ENCODE peak calls at places on chromosomes 12 and 14, in six cellular contexts. L, A, Y, G, V and J are unnamed samples.
A peak's percentile ranks its signal among the peaks of the same experiment; 100 is the strongest.

GRCh38 chr14:104368751-104369100 is 210.8 kb upstream of the C14orf180 start:
- DNase-seq in L (no peak), V (no peak), G (no peak), Y (no peak), A (no peak), J (no peak)

GRCh38 chr14:71165121-71165574 is 257.9 kb downstream of the PCNX1 start:
- DNase-seq in Y (peak; percentile 82), A (no peak), V (no peak), L (no peak), G (peak; percentile 6), J (no peak)

GRCh38 chr12:3727354-3727753 is 25.6 kb downstream of the CRACR2A start:
- DNase-seq in Y (no peak), A (no peak), G (no peak), L (no peak), V (no peak), J (no peak)

GRCh38 chr12:91732086-91732485 is 413.6 kb downstream of the BTG1 start:
- DNase-seq in A (no peak), L (no peak), Y (no peak), G (peak; percentile 46), V (no peak), J (no peak)

GRCh38 chr12:54294152-54294913 is 6.5 kb downstream of the NFE2 start:
- DNase-seq in Y (peak; percentile 75), A (peak; percentile 38), V (peak; percentile 89), L (no peak), G (no peak), J (peak; percentile 77)

GRCh38 chr12:57085999-57086950 is 2.6 kb upstream of the NAB2 start:
- DNase-seq in L (peak; percentile 65), V (peak; percentile 50), Y (peak; percentile 58), A (peak; percentile 47), G (peak; percentile 83), J (no peak)

GRCh38 chr12:104133861-104134260 is 4.1 kb downstream of the NFYB start:
- DNase-seq in L (no peak), V (no peak), G (peak; percentile 41), A (no peak), Y (no peak), J (no peak)

GRCh38 chr14:90428676-90429075 is 31.8 kb downstream of the CALM1 start:
- DNase-seq in V (no peak), Y (no peak), G (no peak), A (no peak), L (no peak), J (no peak)

GRCh38 chr12:122203301-122203967 is at the start of gene B3GNT4:
- DNase-seq in L (no peak), G (peak; percentile 26), A (no peak), V (no peak), Y (peak; percentile 77), J (peak; percentile 64)

GRCh38 chr12:125983784-125984510 is 918.7 kb downstream of the AACS start:
- DNase-seq in V (no peak), L (peak; percentile 21), A (no peak), Y (no peak), G (no peak), J (peak; percentile 55)

GRCh38 chr14:90560529-90560928 is 163.7 kb downstream of the CALM1 start:
- DNase-seq in L (no peak), Y (no peak), V (no peak), G (no peak), A (no peak), J (no peak)

GRCh38 chr12:121465921-121466799 is 66.2 kb downstream of the RNF34 start:
- DNase-seq in Y (peak; percentile 46), G (no peak), A (no peak), L (no peak), V (no peak), J (no peak)

GRCh38 chr12:98669751-98670150 is 24.7 kb downstream of the APAF1 start:
- DNase-seq in L (no peak), Y (no peak), V (no peak), A (no peak), G (no peak), J (no peak)

GRCh38 chr12:81294325-81295190 is 216.7 kb downstream of the ACSS3 start:
- DNase-seq in G (no peak), V (no peak), L (no peak), Y (no peak), A (no peak), J (no peak)

GRCh38 chr12:2745655-2746054 is 49.1 kb upstream of the FKBP4 start:
- DNase-seq in L (no peak), V (no peak), A (no peak), Y (no peak), G (peak; percentile 4), J (no peak)

GRCh38 chr12:52203126-52203921 is 11.5 kb upstream of the KRT80 start:
- DNase-seq in G (peak; percentile 77), A (peak; percentile 37), V (peak; percentile 63), L (peak; percentile 97), Y (peak; percentile 78), J (peak; percentile 62)

GRCh38 chr12:94676011-94676709 is 25.8 kb upstream of the TMCC3 start:
- DNase-seq in L (no peak), A (peak; percentile 38), Y (peak; percentile 35), V (no peak), G (no peak), J (peak; percentile 58)

GRCh38 chr12:5085896-5086295 is 42.2 kb downstream of the KCNA5 start:
- DNase-seq in V (no peak), G (peak; percentile 97), A (no peak), Y (no peak), L (no peak), J (no peak)

GRCh38 chr14:74737753-74738325 is 24.9 kb downstream of the FCF1 start:
- DNase-seq in V (no peak), A (no peak), L (no peak), Y (no peak), G (peak; percentile 50), J (no peak)

GRCh38 chr12:105590571-105590970 is 260.1 kb downstream of the C12orf75 start:
- DNase-seq in V (no peak), G (no peak), A (no peak), L (no peak), Y (no peak), J (no peak)

GRCh38 chr12:53062977-53063707 is 13.3 kb downstream of the TNS2 start:
- DNase-seq in Y (no peak), V (no peak), G (no peak), A (peak; percentile 22), L (no peak), J (no peak)

GRCh38 chr12:48938805-48939204 is 13.5 kb upstream of the FKBP11 start:
- DNase-seq in V (no peak), L (no peak), G (no peak), Y (peak; percentile 43), A (no peak), J (no peak)

GRCh38 chr14:105486974-105487448 is 325 bp downstream of the CRIP1 start:
- DNase-seq in L (no peak), V (no peak), A (peak; percentile 57), G (no peak), Y (peak; percentile 79), J (no peak)

GRCh38 chr14:52026921-52027320 is 37.6 kb downstream of the RTRAF start:
- DNase-seq in G (no peak), Y (no peak), A (no peak), V (no peak), L (no peak), J (no peak)

GRCh38 chr12:47828967-47829482 is 9.3 kb upstream of the HDAC7 start:
- DNase-seq in A (peak; percentile 71), V (no peak), Y (peak; percentile 82), L (peak; percentile 92), G (peak; percentile 59), J (no peak)

GRCh38 chr14:31781578-31781977 is 220.4 kb downstream of the NUBPL start:
- DNase-seq in V (no peak), G (no peak), L (no peak), Y (no peak), A (no peak), J (no peak)

GRCh38 chr14:74501135-74501614 is 7.6 kb downstream of the ISCA2 start:
- DNase-seq in V (peak; percentile 52), A (peak; percentile 48), Y (peak; percentile 46), G (peak; percentile 83), L (peak; percentile 87), J (no peak)

GRCh38 chr12:12724421-12725085 is 7.4 kb downstream of the CDKN1B start:
- DNase-seq in L (no peak), Y (no peak), A (no peak), V (no peak), G (no peak), J (no peak)

GRCh38 chr12:52200783-52201519 is 9.1 kb upstream of the KRT80 start:
- DNase-seq in A (no peak), L (no peak), G (no peak), Y (no peak), V (no peak), J (peak; percentile 11)

GRCh38 chr14:58549358-58549757 is 88.4 kb upstream of the DACT1 start:
- DNase-seq in V (no peak), Y (no peak), A (no peak), L (no peak), G (peak; percentile 7), J (no peak)
- TF ChIP-seq CTCF in V (no peak), Y (no peak), A (no peak), L (no peak), G (no peak), J (no peak)

DNA sequence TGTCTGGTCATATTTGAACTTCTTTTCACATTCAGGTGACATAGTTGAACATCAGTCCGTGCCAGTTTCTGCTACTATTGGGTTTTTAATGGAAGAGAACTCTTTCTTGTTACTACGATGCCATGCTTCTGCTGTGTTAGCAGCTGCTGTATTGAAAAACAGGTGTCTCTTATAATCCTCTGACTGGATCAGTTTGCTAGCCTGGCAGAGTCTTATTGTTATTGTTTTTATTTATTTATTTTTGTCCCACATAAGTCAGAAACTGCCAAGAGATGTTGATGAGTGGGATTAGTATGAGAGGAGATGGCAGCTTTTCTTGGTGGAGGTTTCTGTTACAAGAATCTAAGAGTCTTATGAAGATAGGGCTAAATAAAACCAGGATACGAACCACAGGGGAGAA is 14.6 kb downstream of the ETV6 start:
- DNase-seq in Y (no peak), A (no peak), L (no peak), V (no peak), G (no peak), J (no peak)
- H3K27ac ChIP-seq in Y (no peak overlapping the region), A (peak overlapping the region; percentile 78), L (peak overlapping the region; percentile 97), V (no peak overlapping the region), G (no peak overlapping the region), J (no peak overlapping the region)

GRCh38 chr14:95021588-95021987 is 135.7 kb downstream of the DICER1 start:
- DNase-seq in G (no peak), L (no peak), V (no peak), Y (no peak), A (no peak), J (no peak)
- TF ChIP-seq POLR2A in G (no peak), L (no peak), V (no peak), Y (no peak), A (no peak), J (no peak)

GRCh38 chr14:79862045-79862444 is 349.3 kb downstream of the DIO2 start:
- DNase-seq in Y (no peak), G (no peak), A (no peak), V (no peak), L (no peak), J (no peak)

GRCh38 chr14:79855789-79856188 is 355.5 kb downstream of the DIO2 start:
- DNase-seq in A (no peak), Y (no peak), G (peak; percentile 9), V (no peak), L (no peak), J (no peak)

GRCh38 chr14:79856357-79856756 is 354.9 kb downstream of the DIO2 start:
- DNase-seq in A (no peak), Y (no peak), L (no peak), V (no peak), G (peak; percentile 33), J (no peak)

GRCh38 chr14:79861111-79861510 is 350.2 kb downstream of the DIO2 start:
- DNase-seq in A (no peak), G (no peak), Y (no peak), L (no peak), V (no peak), J (no peak)
- TF ChIP-seq CTCF in A (no peak), G (no peak), Y (no peak), L (no peak), V (no peak), J (peak; percentile 17)

GRCh38 chr12:6212086-6212485 is 11.9 kb downstream of the CD9 start:
- DNase-seq in G (no peak), Y (no peak), L (no peak), V (no peak), A (no peak), J (no peak)
- H3K27ac ChIP-seq in G (peak overlapping the region; percentile 76), Y (peak overlapping the region; percentile 94), L (peak overlapping the region; percentile 96), V (no peak overlapping the region), A (no peak overlapping the region), J (no peak overlapping the region)